ENCODE peak calls at places on chromosomes 3 and 15, in seven cellular contexts. One of them, this sample, is unnamed.

GRCh38 chr15:43214592-43215295 is 6.1 kb downstream of the EPB42 start:
- DNase-seq in MCF 10A: no peak
- DNase-seq in hypothalamus: no peak
- DNase-seq in effector memory CD8-positive, alpha-beta T cell: no peak
- DNase-seq in neural progenitor cell: no peak
- DNase-seq in activated CD4-positive, alpha-beta T cell treated with anti-CD3 and anti-CD28 coated beads, Interleukin-2, amount 50 U/mL, for 1 hour: no peak
- DNase-seq in HFF-Myc: no peak
- DNase-seq in this sample: no peak

GRCh38 chr15:66706225-66706732 is 4.2 kb downstream of the SMAD6 start:
- DNase-seq in HFF-Myc: no peak
- DNase-seq in hypothalamus: no peak
- DNase-seq in activated CD4-positive, alpha-beta T cell treated with anti-CD3 and anti-CD28 coated beads, Interleukin-2, amount 50 U/mL, for 1 hour: no peak
- DNase-seq in neural progenitor cell: peak; percentile 78
- DNase-seq in MCF 10A: no peak
- DNase-seq in effector memory CD8-positive, alpha-beta T cell: no peak
- DNase-seq in this sample: no peak

GRCh38 chr3:12194209-12194608 is 35.5 kb upstream of the TIMP4 start:
- DNase-seq in MCF 10A: peak; percentile 83
- DNase-seq in hypothalamus: no peak
- DNase-seq in neural progenitor cell: no peak
- DNase-seq in HFF-Myc: peak; percentile 89
- DNase-seq in effector memory CD8-positive, alpha-beta T cell: no peak
- DNase-seq in activated CD4-positive, alpha-beta T cell treated with anti-CD3 and anti-CD28 coated beads, Interleukin-2, amount 50 U/mL, for 1 hour: no peak
- DNase-seq in this sample: peak; percentile 67

GRCh38 chr3:157136647-157137387 is 23.1 kb downstream of the CCNL1 start:
- DNase-seq in effector memory CD8-positive, alpha-beta T cell: no peak
- DNase-seq in hypothalamus: no peak
- DNase-seq in MCF 10A: peak; percentile 35
- DNase-seq in neural progenitor cell: no peak
- DNase-seq in activated CD4-positive, alpha-beta T cell treated with anti-CD3 and anti-CD28 coated beads, Interleukin-2, amount 50 U/mL, for 1 hour: no peak
- DNase-seq in HFF-Myc: no peak
- DNase-seq in this sample: no peak

GRCh38 chr3:64074895-64075679 is 51.8 kb upstream of the PSMD6 start:
- DNase-seq in hypothalamus: no peak
- DNase-seq in HFF-Myc: no peak
- DNase-seq in activated CD4-positive, alpha-beta T cell treated with anti-CD3 and anti-CD28 coated beads, Interleukin-2, amount 50 U/mL, for 1 hour: no peak
- DNase-seq in effector memory CD8-positive, alpha-beta T cell: no peak
- DNase-seq in neural progenitor cell: no peak
- DNase-seq in MCF 10A: no peak
- DNase-seq in this sample: no peak

GRCh38 chr3:117706731-117707130 is 997.2 kb downstream of the TUSC7 start:
- DNase-seq in HFF-Myc: no peak
- DNase-seq in hypothalamus: no peak
- DNase-seq in neural progenitor cell: no peak
- DNase-seq in MCF 10A: no peak
- DNase-seq in effector memory CD8-positive, alpha-beta T cell: no peak
- DNase-seq in activated CD4-positive, alpha-beta T cell treated with anti-CD3 and anti-CD28 coated beads, Interleukin-2, amount 50 U/mL, for 1 hour: no peak
- DNase-seq in this sample: no peak

GRCh38 chr3:90129710-90130109 is 1022.3 kb downstream of the EPHA3 start:
- DNase-seq in MCF 10A: no peak
- DNase-seq in neural progenitor cell: no peak
- DNase-seq in activated CD4-positive, alpha-beta T cell treated with anti-CD3 and anti-CD28 coated beads, Interleukin-2, amount 50 U/mL, for 1 hour: no peak
- DNase-seq in hypothalamus: no peak
- DNase-seq in effector memory CD8-positive, alpha-beta T cell: no peak
- DNase-seq in HFF-Myc: no peak
- DNase-seq in this sample: no peak

GRCh38 chr15:97904196-97904572 is 56.3 kb upstream of the ARRDC4 start:
- DNase-seq in MCF 10A: peak; percentile 74
- DNase-seq in activated CD4-positive, alpha-beta T cell treated with anti-CD3 and anti-CD28 coated beads, Interleukin-2, amount 50 U/mL, for 1 hour: no peak
- DNase-seq in HFF-Myc: peak; percentile 44
- DNase-seq in effector memory CD8-positive, alpha-beta T cell: no peak
- DNase-seq in neural progenitor cell: peak; percentile 91
- DNase-seq in hypothalamus: no peak
- DNase-seq in this sample: peak; percentile 45

GRCh38 chr3:58584690-58585004 is 7.5 kb upstream of the FAM107A start:
- DNase-seq in activated CD4-positive, alpha-beta T cell treated with anti-CD3 and anti-CD28 coated beads, Interleukin-2, amount 50 U/mL, for 1 hour: no peak
- DNase-seq in MCF 10A: no peak
- DNase-seq in HFF-Myc: no peak
- DNase-seq in neural progenitor cell: no peak
- DNase-seq in hypothalamus: no peak
- DNase-seq in effector memory CD8-positive, alpha-beta T cell: no peak
- DNase-seq in this sample: no peak

GRCh38 chr3:5116568-5116967 is 5.5 kb upstream of the ARL8B start:
- DNase-seq in neural progenitor cell: no peak
- DNase-seq in MCF 10A: no peak
- DNase-seq in effector memory CD8-positive, alpha-beta T cell: no peak
- DNase-seq in hypothalamus: no peak
- DNase-seq in HFF-Myc: no peak
- DNase-seq in activated CD4-positive, alpha-beta T cell treated with anti-CD3 and anti-CD28 coated beads, Interleukin-2, amount 50 U/mL, for 1 hour: no peak
- DNase-seq in this sample: no peak

GRCh38 chr15:70763120-70763949 is at the start of gene UACA:
- DNase-seq in neural progenitor cell: peak; percentile 98
- DNase-seq in hypothalamus: peak; percentile 86
- DNase-seq in activated CD4-positive, alpha-beta T cell treated with anti-CD3 and anti-CD28 coated beads, Interleukin-2, amount 50 U/mL, for 1 hour: peak; percentile 63
- DNase-seq in HFF-Myc: peak; percentile 94
- DNase-seq in MCF 10A: peak; percentile 98
- DNase-seq in effector memory CD8-positive, alpha-beta T cell: peak; percentile 12
- DNase-seq in this sample: peak; percentile 93

GRCh38 chr3:118802325-118803095 is 232.1 kb downstream of the IGSF11 start:
- DNase-seq in effector memory CD8-positive, alpha-beta T cell: no peak
- DNase-seq in HFF-Myc: no peak
- DNase-seq in MCF 10A: no peak
- DNase-seq in activated CD4-positive, alpha-beta T cell treated with anti-CD3 and anti-CD28 coated beads, Interleukin-2, amount 50 U/mL, for 1 hour: no peak
- DNase-seq in neural progenitor cell: no peak
- DNase-seq in hypothalamus: no peak
- DNase-seq in this sample: no peak

GRCh38 chr15:29432191-29433049 is 162.8 kb upstream of the NSMCE3 start:
- DNase-seq in MCF 10A: no peak
- DNase-seq in neural progenitor cell: no peak
- DNase-seq in hypothalamus: no peak
- DNase-seq in HFF-Myc: no peak
- DNase-seq in activated CD4-positive, alpha-beta T cell treated with anti-CD3 and anti-CD28 coated beads, Interleukin-2, amount 50 U/mL, for 1 hour: no peak
- DNase-seq in effector memory CD8-positive, alpha-beta T cell: no peak
- DNase-seq in this sample: no peak

GRCh38 chr3:15361494-15362214 is 29.3 kb upstream of the SH3BP5 start:
- DNase-seq in effector memory CD8-positive, alpha-beta T cell: no peak
- DNase-seq in hypothalamus: no peak
- DNase-seq in neural progenitor cell: peak; percentile 66
- DNase-seq in HFF-Myc: no peak
- DNase-seq in activated CD4-positive, alpha-beta T cell treated with anti-CD3 and anti-CD28 coated beads, Interleukin-2, amount 50 U/mL, for 1 hour: peak; percentile 11
- DNase-seq in MCF 10A: peak; percentile 27
- DNase-seq in this sample: no peak

GRCh38 chr15:42107483-42107882 is 13.1 kb upstream of the PLA2G4D start:
- DNase-seq in effector memory CD8-positive, alpha-beta T cell: no peak
- DNase-seq in neural progenitor cell: no peak
- DNase-seq in activated CD4-positive, alpha-beta T cell treated with anti-CD3 and anti-CD28 coated beads, Interleukin-2, amount 50 U/mL, for 1 hour: no peak
- DNase-seq in hypothalamus: no peak
- DNase-seq in HFF-Myc: no peak
- DNase-seq in MCF 10A: no peak
- DNase-seq in this sample: no peak

GRCh38 chr3:100254168-100254777 is 6.5 kb upstream of the TBC1D23 start:
- DNase-seq in neural progenitor cell: peak; percentile 86
- DNase-seq in HFF-Myc: no peak
- DNase-seq in hypothalamus: no peak
- DNase-seq in effector memory CD8-positive, alpha-beta T cell: peak; percentile 14
- DNase-seq in activated CD4-positive, alpha-beta T cell treated with anti-CD3 and anti-CD28 coated beads, Interleukin-2, amount 50 U/mL, for 1 hour: no peak
- DNase-seq in MCF 10A: peak; percentile 68
- DNase-seq in this sample: no peak

GRCh38 chr15:25059698-25060471 is 105.1 kb downstream of the SNRPN start:
- DNase-seq in effector memory CD8-positive, alpha-beta T cell: no peak
- DNase-seq in activated CD4-positive, alpha-beta T cell treated with anti-CD3 and anti-CD28 coated beads, Interleukin-2, amount 50 U/mL, for 1 hour: no peak
- DNase-seq in MCF 10A: no peak
- DNase-seq in hypothalamus: no peak
- DNase-seq in neural progenitor cell: no peak
- DNase-seq in HFF-Myc: no peak
- DNase-seq in this sample: no peak

GRCh38 chr3:134609821-134610454 is 40.9 kb downstream of the KY start:
- DNase-seq in MCF 10A: no peak
- DNase-seq in effector memory CD8-positive, alpha-beta T cell: no peak
- DNase-seq in neural progenitor cell: no peak
- DNase-seq in activated CD4-positive, alpha-beta T cell treated with anti-CD3 and anti-CD28 coated beads, Interleukin-2, amount 50 U/mL, for 1 hour: no peak
- DNase-seq in hypothalamus: no peak
- DNase-seq in HFF-Myc: no peak
- DNase-seq in this sample: no peak

GRCh38 chr15:28996289-28996688 is 110.5 kb downstream of the APBA2 start:
- DNase-seq in hypothalamus: no peak
- DNase-seq in effector memory CD8-positive, alpha-beta T cell: no peak
- DNase-seq in HFF-Myc: no peak
- DNase-seq in neural progenitor cell: no peak
- DNase-seq in activated CD4-positive, alpha-beta T cell treated with anti-CD3 and anti-CD28 coated beads, Interleukin-2, amount 50 U/mL, for 1 hour: no peak
- DNase-seq in MCF 10A: no peak
- DNase-seq in this sample: no peak

GRCh38 chr3:143004823-143005222 is 3.5 kb downstream of the U2SURP start:
- DNase-seq in HFF-Myc: no peak
- DNase-seq in hypothalamus: no peak
- DNase-seq in activated CD4-positive, alpha-beta T cell treated with anti-CD3 and anti-CD28 coated beads, Interleukin-2, amount 50 U/mL, for 1 hour: no peak
- DNase-seq in MCF 10A: no peak
- DNase-seq in effector memory CD8-positive, alpha-beta T cell: no peak
- DNase-seq in neural progenitor cell: no peak
- DNase-seq in this sample: no peak

GRCh38 chr3:42139740-42140453 is 48.7 kb downstream of the TRAK1 start:
- DNase-seq in neural progenitor cell: no peak
- DNase-seq in effector memory CD8-positive, alpha-beta T cell: no peak
- DNase-seq in hypothalamus: no peak
- DNase-seq in HFF-Myc: no peak
- DNase-seq in MCF 10A: no peak
- DNase-seq in activated CD4-positive, alpha-beta T cell treated with anti-CD3 and anti-CD28 coated beads, Interleukin-2, amount 50 U/mL, for 1 hour: no peak
- DNase-seq in this sample: no peak

GRCh38 chr15:73924258-73924921 is 1.9 kb upstream of the LOXL1 start:
- DNase-seq in hypothalamus: no peak
- DNase-seq in MCF 10A: peak; percentile 69
- DNase-seq in activated CD4-positive, alpha-beta T cell treated with anti-CD3 and anti-CD28 coated beads, Interleukin-2, amount 50 U/mL, for 1 hour: no peak
- DNase-seq in effector memory CD8-positive, alpha-beta T cell: no peak
- DNase-seq in neural progenitor cell: peak; percentile 39
- DNase-seq in HFF-Myc: peak; percentile 76
- DNase-seq in this sample: peak; percentile 61